ENCODE peak calls at places on chromosomes 12 and 14, in five cellular contexts. U is astrocyte of the spinal cord, V is uterus, T is astrocyte of the cerebellum, S is fibroblast of the aortic adventitia. H is an unnamed sample.

GRCh38 chr12:45948546-45948945 is 41.8 kb downstream of the SCAF11 start:
- DNase-seq in S (no peak), T (no peak), U (no peak), V (no peak), H (no peak)

GRCh38 chr14:54364555-54365415 is 32.0 kb upstream of the CDKN3 start:
- DNase-seq in S (peak), U (peak), T (peak), V (peak), H (peak)

GRCh38 chr12:14771651-14772137 is 31.6 kb downstream of the WBP11 start:
- DNase-seq in T (no peak), U (no peak), S (no peak), V (no peak), H (no peak)

GRCh38 chr14:69039287-69039628 is 60.2 kb upstream of the ACTN1 start:
- DNase-seq in S (peak), V (no peak), U (peak), T (no peak), H (peak)

GRCh38 chr12:80033457-80033856 is 65.9 kb upstream of the OTOGL start:
- DNase-seq in V (no peak), T (peak), U (peak), S (peak), H (peak)

GRCh38 chr14:90341784-90342183 is 10.0 kb upstream of the NRDE2 start:
- DNase-seq in T (no peak), U (no peak), V (no peak), S (no peak), H (no peak)

GRCh38 chr12:108821407-108822397 is 35.7 kb downstream of the SSH1 start:
- DNase-seq in S (no peak), T (no peak), V (no peak), U (no peak), H (peak)

GRCh38 chr12:105820407-105821140 is 318.2 kb downstream of the NUAK1 start:
- DNase-seq in U (peak), S (peak), T (peak), V (peak), H (peak)

GRCh38 chr12:78115889-78116288 is 285.2 kb downstream of the NAV3 start:
- DNase-seq in V (no peak), T (no peak), U (no peak), S (peak), H (peak)

GRCh38 chr12:54411398-54412241 is 7.4 kb downstream of the ITGA5 start:
- DNase-seq in V (no peak), T (no peak), S (peak), U (peak), H (peak)

GRCh38 chr12:53990311-53991076 is 5.5 kb downstream of the HOXC10 start:
- DNase-seq in V (no peak), S (no peak), T (no peak), U (no peak), H (no peak)

GRCh38 chr12:92077530-92077929 is 68.1 kb downstream of the BTG1 start:
- DNase-seq in U (no peak), S (no peak), T (no peak), V (no peak), H (no peak)

GRCh38 chr12:107145397-107145796 is 52.0 kb upstream of the CRY1 start:
- DNase-seq in U (no peak), V (no peak), T (no peak), S (peak), H (no peak)

GRCh38 chr14:50423529-50423928 is 26.8 kb upstream of the CDKL1 start:
- DNase-seq in V (no peak), U (no peak), S (no peak), T (no peak), H (no peak)

GRCh38 chr14:68693926-68694325 is 98.9 kb downstream of the ZFP36L1 start:
- DNase-seq in T (no peak), V (peak), S (no peak), U (no peak), H (no peak)

GRCh38 chr14:63295991-63296630 is 22.6 kb downstream of the GPHB5 start:
- DNase-seq in S (peak), U (peak), V (no peak), T (no peak), H (peak)

GRCh38 chr14:68254669-68255527 is 435.3 kb downstream of the RAD51B start:
- DNase-seq in S (no peak), V (no peak), U (no peak), T (no peak), H (no peak)

GRCh38 chr12:131047789-131048610 is 94.3 kb downstream of the ADGRD1 start:
- DNase-seq in V (no peak), U (no peak), S (no peak), T (no peak), H (no peak)

GRCh38 chr12:127162307-127162706 is 1104.7 kb upstream of the TMEM132C start:
- DNase-seq in V (no peak), T (no peak), U (no peak), S (no peak), H (no peak)

GRCh38 chr14:76381817-76382494 is 6.0 kb downstream of the ESRRB start:
- DNase-seq in V (no peak), U (no peak), S (no peak), T (no peak), H (no peak)

GRCh38 chr14:103185051-103186027 is 62.1 kb downstream of the TNFAIP2 start:
- DNase-seq in T (peak), S (peak), U (peak), V (no peak), H (peak)

GRCh38 chr14:33386771-33387170 is 448.1 kb downstream of the NPAS3 start:
- DNase-seq in U (peak), T (peak), S (no peak), V (no peak), H (no peak)

GRCh38 chr12:121786441-121786825 is 7.1 kb downstream of the RHOF start:
- DNase-seq in S (peak), T (no peak), V (no peak), U (peak), H (peak)

GRCh38 chr14:81176224-81176623 is 44.5 kb downstream of the GTF2A1 start:
- DNase-seq in S (no peak), U (no peak), T (no peak), V (no peak), H (no peak)

GRCh38 chr12:132904718-132905328 is 17.4 kb upstream of the CHFR start:
- DNase-seq in T (no peak), U (peak), V (peak), S (no peak), H (peak)

GRCh38 chr14:31294736-31295398 is 87.3 kb upstream of the HECTD1 start:
- DNase-seq in V (no peak), U (peak), S (peak), T (no peak), H (no peak)

GRCh38 chr12:46751173-46751572 is 74.6 kb downstream of the SLC38A4 start:
- DNase-seq in V (no peak), T (no peak), U (no peak), S (no peak), H (no peak)

GRCh38 chr14:102556098-102556677 is 36.3 kb upstream of the RCOR1 start:
- DNase-seq in T (no peak), U (no peak), V (no peak), S (no peak), H (no peak)

GRCh38 chr12:120687570-120688289 is 781 bp downstream of the MLEC start:
- DNase-seq in U (no peak), S (peak), T (no peak), V (no peak), H (peak)

GRCh38 chr14:83828406-83828805 is 1701.5 kb upstream of the FLRT2 start:
- DNase-seq in U (no peak), V (no peak), T (no peak), S (no peak), H (no peak)
- H3K4me3 ChIP-seq in U (no peak), V (no peak), T (no peak), S (no peak), H (no peak)

DNA sequence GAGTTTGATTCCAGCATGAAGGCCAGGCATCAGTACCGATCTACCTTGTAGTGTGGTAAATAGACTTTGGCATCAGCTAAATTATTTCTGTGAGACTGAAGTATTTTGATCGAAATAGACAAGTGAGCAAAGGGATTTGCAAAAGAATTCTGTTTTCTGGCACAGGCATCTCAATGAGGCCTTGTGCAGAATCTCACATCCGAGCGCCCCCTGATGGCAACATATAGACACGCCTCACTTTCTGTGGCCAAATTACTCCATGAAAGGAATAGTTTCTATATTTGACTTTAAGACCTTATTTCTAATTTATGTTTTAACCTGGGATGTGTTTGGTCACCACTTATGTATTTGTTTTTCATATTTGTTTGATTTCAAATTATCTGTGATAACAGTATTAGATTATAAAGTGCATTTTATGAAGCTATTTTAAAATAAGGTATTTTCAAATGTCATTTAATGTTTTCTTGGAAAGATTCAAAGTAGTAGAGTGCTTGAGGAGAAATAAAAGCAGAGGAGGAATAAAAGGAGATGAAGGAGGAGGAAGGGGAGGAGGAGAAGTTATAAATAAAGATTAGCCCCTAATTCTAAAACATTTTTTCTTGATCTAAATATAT is 731.9 kb downstream of the NRXN3 start:
- DNase-seq in U (peak), T (peak), V (no peak), S (peak), H (peak)
- TF ChIP-seq CTCF in U (peak), T (peak), V (no peak), S (peak), H (peak)

GRCh38 chr12:57610553-57611115 is 601 bp upstream of the ARHGEF25 start:
- DNase-seq in U (no peak), V (peak), S (no peak), T (no peak), H (no peak)

GRCh38 chr12:57609091-57609780 is 2.0 kb upstream of the ARHGEF25 start:
- DNase-seq in T (no peak), V (peak), U (no peak), S (no peak), H (no peak)

GRCh38 chr12:57607958-57608663 is 3.1 kb upstream of the ARHGEF25 start:
- DNase-seq in T (no peak), U (no peak), V (no peak), S (no peak), H (no peak)

GRCh38 chr12:57611116-57611809 is at the start of gene ARHGEF25:
- DNase-seq in S (peak), U (peak), T (no peak), V (peak), H (peak)

DNA sequence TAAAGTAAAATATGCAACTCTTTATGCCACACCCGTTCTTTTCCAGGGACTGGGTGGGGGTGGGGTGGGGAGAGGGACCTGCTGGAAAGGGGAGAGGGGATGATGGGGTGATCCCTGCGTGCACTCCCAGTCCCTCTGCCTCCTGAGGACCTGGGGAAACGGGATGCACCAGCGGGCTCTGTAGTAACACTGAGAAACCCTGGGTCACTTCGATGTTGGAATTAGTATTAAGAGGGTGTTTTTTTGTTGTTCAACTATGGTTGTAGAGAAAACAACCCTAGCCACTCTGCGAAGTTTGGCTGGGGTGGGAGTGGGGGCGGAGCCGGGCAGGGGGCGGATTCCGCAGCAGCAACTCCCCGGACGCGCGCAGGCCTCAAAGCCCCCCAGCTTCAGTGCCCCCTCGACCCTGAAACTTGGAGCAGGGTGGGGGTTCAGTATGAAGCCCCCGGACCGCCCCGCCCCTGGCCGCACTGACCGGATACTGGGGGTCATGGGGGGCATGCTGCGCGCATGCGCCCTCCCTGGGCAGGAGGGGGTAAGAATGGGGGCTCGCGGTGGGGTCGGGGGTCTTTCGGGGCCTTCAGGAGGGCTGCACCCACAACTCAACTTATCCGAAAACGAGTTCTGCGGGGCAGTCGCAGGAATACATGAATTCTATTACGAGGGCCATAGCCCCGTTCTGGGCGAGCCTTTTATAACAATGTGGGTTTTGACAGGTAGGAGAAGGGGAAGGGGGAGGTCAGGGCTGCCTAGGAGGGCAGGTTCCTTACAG is 1.3 kb upstream of the ARHGEF25 start:
- DNase-seq in U (no peak), V (peak), S (no peak), T (no peak), H (no peak)
- H3K4me3 ChIP-seq in U (no peak), V (peak), S (no peak), T (no peak), H (no peak)

DNA sequence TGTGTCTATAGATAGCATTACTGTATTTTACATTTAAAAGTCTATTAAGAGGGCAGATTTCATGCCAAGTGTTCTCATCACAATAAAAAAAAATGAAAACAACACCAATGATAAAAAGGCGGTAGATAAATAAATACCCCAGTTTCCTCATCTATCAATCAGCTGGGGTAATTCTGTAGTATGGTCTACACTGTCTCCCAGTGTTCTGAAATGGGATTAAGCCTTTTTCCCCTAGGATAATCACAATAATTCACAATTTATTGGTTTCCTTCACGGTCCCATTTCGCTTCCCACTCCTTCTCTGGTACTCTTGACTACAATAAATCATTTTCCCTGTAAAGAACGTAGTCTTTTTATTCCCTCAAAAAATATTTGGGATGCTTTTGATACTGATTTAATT is 114.3 kb downstream of the SSPN start:
- DNase-seq in T (no peak), U (no peak), V (no peak), S (no peak), H (no peak)
- TF ChIP-seq CTCF in T (no peak), U (no peak), V (no peak), S (no peak), H (peak)

DNA sequence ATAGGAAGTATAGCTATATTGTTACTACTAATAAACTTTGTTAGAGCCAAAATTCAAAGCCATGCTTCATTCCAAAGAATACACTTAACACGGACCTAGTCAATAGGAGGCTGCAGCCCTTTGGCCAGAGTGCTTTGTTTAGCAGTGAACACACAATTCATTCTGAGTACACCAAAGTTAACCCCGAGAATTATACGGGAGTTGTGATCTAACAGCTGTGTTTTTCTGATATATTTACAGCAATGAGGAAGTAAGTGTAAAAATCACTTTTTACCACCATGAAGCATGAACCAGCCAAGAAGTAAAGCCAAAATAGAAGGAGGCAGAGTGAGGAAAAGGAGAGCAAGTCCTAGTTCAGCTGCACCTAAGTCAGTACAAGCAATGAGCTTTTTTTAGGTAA is 156.8 kb upstream of the PDE3A start:
- DNase-seq in S (no peak), V (no peak), T (no peak), U (peak), H (no peak)
- H3K4me3 ChIP-seq in S (no peak), V (no peak), T (no peak), U (no peak), H (no peak)

GRCh38 chr12:113361574-113362370 is 3.4 kb downstream of the PLBD2 start:
- DNase-seq in U (no peak), T (no peak), V (no peak), S (peak), H (peak)

GRCh38 chr12:113359133-113359938 is 949 bp downstream of the PLBD2 start:
- DNase-seq in T (no peak), V (peak), S (peak), U (no peak), H (peak)

GRCh38 chr12:113359939-113360748 is 1.8 kb downstream of the PLBD2 start:
- DNase-seq in U (no peak), V (peak), T (no peak), S (peak), H (peak)

GRCh38 chr12:113358381-113359132 is at the start of gene PLBD2:
- DNase-seq in T (peak), S (peak), V (peak), U (peak), H (peak)
- TF ChIP-seq CTCF in T (no peak), S (peak), V (no peak), U (peak), H (no peak)

GRCh38 chr14:91752956-91753355 is 21.1 kb upstream of the CATSPERB start:
- DNase-seq in T (no peak), V (no peak), S (no peak), U (no peak), H (no peak)

GRCh38 chr14:91754185-91754584 is 22.3 kb upstream of the CATSPERB start:
- DNase-seq in S (no peak), U (no peak), T (no peak), V (no peak), H (no peak)

GRCh38 chr14:91754819-91755218 is 22.9 kb upstream of the CATSPERB start:
- DNase-seq in S (no peak), T (no peak), U (no peak), V (no peak), H (no peak)

GRCh38 chr14:91753501-91754128 is 21.7 kb upstream of the CATSPERB start:
- DNase-seq in V (no peak), U (no peak), T (no peak), S (no peak), H (peak)

DNA sequence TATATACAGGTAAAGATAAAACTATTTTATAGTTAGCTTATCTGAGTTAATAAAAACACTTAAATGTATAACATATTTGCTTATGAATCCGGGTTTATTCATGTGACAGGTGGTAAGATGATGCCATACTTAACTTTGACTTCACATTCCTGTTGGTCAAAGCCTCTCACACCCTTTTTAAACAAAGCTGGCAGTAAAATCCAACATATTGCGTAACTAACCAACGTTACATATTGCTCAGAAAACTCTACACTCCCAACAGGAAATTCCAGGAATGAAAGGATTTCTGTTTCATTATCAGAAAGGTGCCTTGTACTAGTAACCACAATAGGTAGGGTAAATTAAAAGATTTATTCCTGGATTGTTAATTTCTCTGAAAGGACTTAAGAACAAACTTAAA is 23.7 kb upstream of the CATSPERB start:
- DNase-seq in T (peak), S (peak), V (no peak), U (no peak), H (peak)
- H3K4me3 ChIP-seq in T (no peak), S (no peak), V (no peak), U (no peak), H (no peak)

GRCh38 chr12:115383668-115384067 is 699.7 kb upstream of the TBX3 start:
- DNase-seq in U (peak), S (peak), V (no peak), T (peak), H (peak)
- TF ChIP-seq CTCF in U (no peak), S (no peak), V (no peak), T (no peak), H (no peak)

GRCh38 chr12:57452181-57452936 is 2.7 kb upstream of the INHBE start:
- DNase-seq in T (no peak), U (peak), S (peak), V (no peak), H (peak)

GRCh38 chr12:57451233-57451778 is 3.8 kb upstream of the INHBE start:
- DNase-seq in V (no peak), S (no peak), U (no peak), T (no peak), H (peak)

GRCh38 chr12:57454213-57454565 is 918 bp upstream of the INHBE start:
- DNase-seq in U (no peak), T (no peak), S (no peak), V (no peak), H (no peak)

GRCh38 chr12:57454566-57455373 is at the start of gene INHBE:
- DNase-seq in S (peak), V (no peak), U (peak), T (no peak), H (peak)

DNA sequence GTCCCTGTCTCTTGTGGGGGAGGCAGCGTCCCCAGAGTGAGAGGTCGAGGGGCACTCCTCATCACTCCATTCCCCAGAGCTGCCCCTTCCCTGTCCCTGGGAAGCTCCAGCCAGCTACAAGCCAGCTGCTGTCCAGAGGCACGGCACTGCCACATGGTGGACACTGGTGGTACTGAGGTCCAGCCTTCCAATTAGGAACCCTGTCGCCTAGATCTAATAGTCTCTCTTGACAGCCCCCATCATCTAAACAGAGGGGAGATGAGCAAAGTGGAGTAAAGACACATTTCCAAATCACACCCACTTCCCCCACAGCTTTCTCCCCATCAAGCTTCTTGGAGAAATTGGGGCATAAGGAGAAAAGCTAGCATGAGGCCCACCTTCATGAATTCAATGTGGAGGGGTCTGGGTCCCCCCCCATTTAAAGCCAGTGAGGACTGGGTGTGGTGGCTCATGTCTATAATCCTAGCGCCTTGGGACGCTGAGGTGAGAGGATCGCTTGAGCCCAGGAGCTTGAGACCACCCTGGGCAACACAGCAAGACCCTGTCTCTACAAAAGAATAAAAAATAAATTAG is 2.1 kb upstream of the INHBE start:
- DNase-seq in U (peak), T (no peak), S (peak), V (peak), H (peak)
- H3K4me3 ChIP-seq in U (no peak), T (no peak), S (no peak), V (no peak), H (no peak)

H was measured in AG10803.